ENCODE peak calls at places on chromosomes 2 and 18, in four cellular contexts. K, H, S and I are unnamed samples.

GRCh38 chr2:236334122-236334876 is 70.1 kb upstream of the ASB18 start:
- ATAC-seq in K (no peak), S (peak; percentile 28), H (peak; percentile 47), I (peak; percentile 57)

GRCh38 chr18:51391731-51392130 is 194.2 kb upstream of the MEX3C start:
- ATAC-seq in S (no peak), H (no peak), K (no peak), I (no peak)

GRCh38 chr2:74430502-74430901 is 9.0 kb downstream of the WDR54 start:
- ATAC-seq in K (no peak), H (no peak), S (no peak), I (no peak)

GRCh38 chr2:60544059-60544458 is 9.4 kb downstream of the BCL11A start:
- ATAC-seq in H (no peak), S (no peak), K (no peak), I (peak; percentile 48)

GRCh38 chr2:37782721-37783438 is 111.4 kb upstream of the CDC42EP3 start:
- ATAC-seq in K (no peak), H (no peak), S (peak; percentile 61), I (peak; percentile 30)

GRCh38 chr2:236728916-236729670 is 159.5 kb downstream of the ACKR3 start:
- ATAC-seq in K (no peak), S (no peak), H (no peak), I (no peak)

GRCh38 chr2:26170795-26171194 is 2.1 kb upstream of the GAREM2 start:
- ATAC-seq in S (no peak), K (no peak), H (no peak), I (no peak)

GRCh38 chr2:101848790-101849410 is 142.9 kb upstream of the IL1R2 start:
- ATAC-seq in H (no peak), S (no peak), K (no peak), I (no peak)

GRCh38 chr2:176067587-176068002 is 16.2 kb downstream of the EVX2 start:
- ATAC-seq in S (no peak), K (no peak), H (peak; percentile 41), I (peak; percentile 24)

GRCh38 chr2:45220227-45220626 is 211.0 kb upstream of the SIX2 start:
- ATAC-seq in H (peak; percentile 89), K (no peak), S (no peak), I (no peak)

GRCh38 chr18:36189486-36189885 is 2.2 kb downstream of the MOCOS start:
- ATAC-seq in K (no peak), S (no peak), H (no peak), I (no peak)

GRCh38 chr18:23276456-23276855 is 141.2 kb downstream of the CABLES1 start:
- ATAC-seq in S (no peak), K (no peak), H (no peak), I (peak; percentile 31)

GRCh38 chr2:42087857-42088195 is 40.0 kb downstream of the PKDCC start:
- ATAC-seq in S (no peak), H (no peak), K (no peak), I (no peak)

GRCh38 chr2:161113693-161114417 is 46.4 kb upstream of the TANK start:
- ATAC-seq in S (no peak), H (no peak), K (no peak), I (no peak)

GRCh38 chr2:98569197-98569793 is 39.0 kb downstream of the COA5 start:
- ATAC-seq in K (no peak), H (no peak), S (no peak), I (peak; percentile 43)

GRCh38 chr2:147628971-147629421 is 215.8 kb upstream of the ACVR2A start:
- ATAC-seq in H (no peak), K (no peak), S (no peak), I (no peak)

GRCh38 chr2:61807036-61807757 is 46.7 kb downstream of the FAM161A start:
- ATAC-seq in K (no peak), S (no peak), H (no peak), I (no peak)

GRCh38 chr2:173394575-173394974 is 39.9 kb downstream of the CDCA7 start:
- ATAC-seq in K (no peak), H (no peak), S (no peak), I (no peak)

GRCh38 chr2:28470759-28471158 is 25.1 kb upstream of the PLB1 start:
- ATAC-seq in S (no peak), K (no peak), H (no peak), I (no peak)

GRCh38 chr2:239081622-239082021 is 233.7 kb downstream of the TWIST2 start:
- ATAC-seq in S (no peak), K (no peak), H (no peak), I (no peak)

GRCh38 chr2:112032615-112033457 is 22.2 kb upstream of the TMEM87B start:
- ATAC-seq in S (peak; percentile 62), K (peak; percentile 61), H (no peak), I (peak; percentile 41)
- TF ChIP-seq CTCF in S (no peak), K (no peak), H (no peak), I (no peak)

DNA sequence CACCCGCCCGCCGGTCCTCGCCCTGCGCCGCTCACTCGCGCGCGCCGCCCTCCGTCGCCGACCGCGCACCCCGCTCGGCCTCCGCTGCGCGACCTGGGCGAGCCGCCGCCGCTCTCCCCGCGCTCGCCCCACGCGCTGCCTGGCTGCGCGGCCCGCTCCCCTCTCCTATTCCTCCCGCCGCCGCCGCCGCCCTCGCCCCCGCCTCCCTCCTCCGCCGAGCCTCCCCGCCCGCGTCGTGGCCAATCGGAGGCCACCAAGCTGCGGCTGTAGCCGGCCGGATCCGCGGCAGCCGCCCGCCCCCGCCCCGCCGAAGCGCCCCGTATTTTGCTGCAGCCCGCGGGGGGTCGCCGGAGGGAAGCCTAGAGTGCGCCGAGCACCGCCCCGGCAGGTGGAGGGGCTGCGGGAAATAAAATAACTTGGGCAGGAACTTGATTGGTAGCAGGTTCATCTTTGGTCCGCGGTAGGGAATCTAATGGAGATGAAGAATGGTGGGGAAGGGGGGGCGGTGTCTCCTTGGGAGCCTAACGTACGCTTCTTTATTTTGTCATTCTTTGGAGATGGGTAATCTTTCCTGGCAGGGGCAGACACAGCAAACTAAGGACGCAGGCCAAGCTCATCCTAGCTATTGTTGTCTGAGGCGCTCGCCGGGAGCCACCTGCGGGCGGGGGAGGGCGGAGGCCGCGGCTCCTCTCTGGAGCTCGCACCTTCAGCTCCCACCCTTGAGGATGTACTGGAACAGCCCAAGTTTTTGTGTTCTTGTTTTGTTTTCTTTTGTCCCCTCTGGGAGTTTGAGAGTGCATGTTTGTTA is 1.1 kb upstream of the CDH2 start:
- ATAC-seq in S (no peak), H (peak; percentile 30), K (peak; percentile 42), I (peak; percentile 79)
- H3K4me3 ChIP-seq in S (no peak overlapping the region), H (peak overlapping the region; percentile 60), K (peak overlapping the region; percentile 32), I (peak overlapping the region; percentile 65)

DNA sequence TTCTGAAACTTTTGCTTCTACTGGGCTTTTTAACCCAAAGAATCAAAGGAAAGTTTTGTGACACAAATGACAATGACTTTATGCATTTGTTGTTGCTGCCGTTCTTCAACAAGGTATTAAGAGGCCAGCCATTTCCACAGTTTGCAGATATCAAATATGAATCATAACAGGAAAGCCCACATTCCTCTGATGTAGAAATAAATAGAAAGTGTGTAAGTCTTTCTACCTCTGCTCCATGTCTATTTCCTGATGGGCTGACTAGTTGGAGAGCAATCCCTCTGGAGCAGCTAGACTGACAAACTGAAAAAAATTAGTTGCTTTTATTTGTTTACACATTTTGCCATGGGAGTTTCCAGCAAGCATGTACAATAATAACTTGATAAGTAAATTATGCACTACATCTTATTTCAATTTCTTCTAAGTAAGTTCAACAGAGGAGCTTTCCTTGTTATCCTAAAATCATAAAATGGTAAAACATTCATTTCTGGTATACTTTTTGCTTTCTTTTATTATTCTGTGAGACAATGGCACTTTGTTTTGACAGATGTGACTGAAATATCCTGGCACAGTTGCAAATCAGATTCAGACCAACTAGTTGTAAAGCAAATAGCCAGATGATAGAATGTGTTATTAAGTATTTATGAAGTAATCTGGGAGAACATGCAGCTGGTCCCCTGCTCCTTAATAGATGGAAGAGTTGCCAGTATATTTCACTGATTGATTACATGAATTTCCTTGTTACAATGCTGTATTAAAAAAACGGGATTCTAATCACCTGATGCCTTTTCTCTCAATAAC is 266.7 kb downstream of the METTL4 start:
- ATAC-seq in S (no peak), K (peak; percentile 49), H (no peak), I (no peak)
- TF ChIP-seq CTCF in S (no peak), K (no peak), H (no peak), I (no peak)

GRCh38 chr2:232521524-232521923 is 1.3 kb downstream of the PRSS56 start:
- ATAC-seq in S (no peak), H (no peak), K (no peak), I (no peak)

GRCh38 chr2:232523682-232524597 is 2.0 kb upstream of the CHRND start:
- ATAC-seq in H (peak; percentile 21), K (no peak), S (no peak), I (no peak)

GRCh38 chr2:232522014-232522854 is 2.0 kb downstream of the PRSS56 start:
- ATAC-seq in K (no peak), H (peak; percentile 18), S (no peak), I (peak; percentile 65)

GRCh38 chr2:232524771-232525170 is 1.2 kb upstream of the CHRND start:
- ATAC-seq in H (no peak), K (no peak), S (no peak), I (no peak)

GRCh38 chr2:232522855-232523681 is 2.9 kb downstream of the PRSS56 start:
- ATAC-seq in S (no peak), H (no peak), K (no peak), I (no peak)
- H3K4me3 ChIP-seq in S (no peak overlapping the region), H (peak overlapping the region; percentile 63), K (no peak overlapping the region), I (no peak overlapping the region)